ENCODE peak calls at places on chromosomes 2 and 18, in five cellular contexts. One of them, this sample, is unnamed.

GRCh38 chr18:12394428-12394827 is 13.3 kb upstream of the PRELID3A start:
- DNase-seq in AML-193: no peak
- DNase-seq in ACHN: peak
- DNase-seq in kidney epithelial cell: no peak
- DNase-seq in dorsolateral prefrontal cortex: no peak
- DNase-seq in this sample: no peak

GRCh38 chr2:43898134-43898957 is 59.6 kb downstream of the ABCG8 start:
- DNase-seq in AML-193: no peak
- DNase-seq in ACHN: peak
- DNase-seq in kidney epithelial cell: no peak
- DNase-seq in dorsolateral prefrontal cortex: no peak
- DNase-seq in this sample: no peak

GRCh38 chr2:108449410-108450200 is 599 bp downstream of the GCC2 start:
- DNase-seq in ACHN: peak
- DNase-seq in AML-193: no peak
- DNase-seq in dorsolateral prefrontal cortex: no peak
- DNase-seq in kidney epithelial cell: no peak
- DNase-seq in this sample: no peak

GRCh38 chr2:147933931-147934330 is 86.6 kb downstream of the ORC4 start:
- DNase-seq in AML-193: no peak
- DNase-seq in dorsolateral prefrontal cortex: no peak
- DNase-seq in kidney epithelial cell: no peak
- DNase-seq in ACHN: no peak
- DNase-seq in this sample: no peak

GRCh38 chr2:219476605-219477578 is 21.8 kb upstream of the GMPPA start:
- DNase-seq in kidney epithelial cell: no peak
- DNase-seq in ACHN: no peak
- DNase-seq in AML-193: no peak
- DNase-seq in dorsolateral prefrontal cortex: no peak
- DNase-seq in this sample: no peak

GRCh38 chr18:69874058-69874457 is 73.6 kb downstream of the CD226 start:
- DNase-seq in ACHN: no peak
- DNase-seq in dorsolateral prefrontal cortex: no peak
- DNase-seq in kidney epithelial cell: no peak
- DNase-seq in AML-193: no peak
- DNase-seq in this sample: no peak

GRCh38 chr2:96688649-96689430 is 46.3 kb downstream of the FER1L5 start:
- DNase-seq in ACHN: no peak
- DNase-seq in dorsolateral prefrontal cortex: no peak
- DNase-seq in AML-193: no peak
- DNase-seq in kidney epithelial cell: no peak
- DNase-seq in this sample: no peak

GRCh38 chr2:216632952-216633615 is at the start of gene IGFBP2:
- DNase-seq in kidney epithelial cell: no peak
- DNase-seq in ACHN: no peak
- DNase-seq in AML-193: no peak
- DNase-seq in dorsolateral prefrontal cortex: no peak
- DNase-seq in this sample: no peak

GRCh38 chr2:10255189-10256030 is 47.3 kb upstream of the HPCAL1 start:
- DNase-seq in AML-193: no peak
- DNase-seq in dorsolateral prefrontal cortex: no peak
- DNase-seq in kidney epithelial cell: no peak
- DNase-seq in ACHN: no peak
- DNase-seq in this sample: no peak

GRCh38 chr2:176533505-176534193 is 264.4 kb downstream of the MTX2 start:
- DNase-seq in AML-193: no peak
- DNase-seq in ACHN: no peak
- DNase-seq in kidney epithelial cell: no peak
- DNase-seq in dorsolateral prefrontal cortex: no peak
- DNase-seq in this sample: no peak

GRCh38 chr2:110688594-110689091 is 10.8 kb upstream of the BUB1 start:
- DNase-seq in AML-193: no peak
- DNase-seq in dorsolateral prefrontal cortex: no peak
- DNase-seq in kidney epithelial cell: no peak
- DNase-seq in ACHN: no peak
- DNase-seq in this sample: no peak

GRCh38 chr2:174024524-174025270 is 59.5 kb upstream of the SP3 start:
- DNase-seq in ACHN: no peak
- DNase-seq in dorsolateral prefrontal cortex: no peak
- DNase-seq in AML-193: peak
- DNase-seq in kidney epithelial cell: no peak
- DNase-seq in this sample: peak

GRCh38 chr2:27720004-27720551 is 51.4 kb upstream of the MRPL33 start:
- DNase-seq in kidney epithelial cell: peak
- DNase-seq in dorsolateral prefrontal cortex: peak
- DNase-seq in ACHN: peak
- DNase-seq in AML-193: no peak
- DNase-seq in this sample: peak

GRCh38 chr2:68318686-68319396 is 908 bp downstream of the CNRIP1 start:
- DNase-seq in dorsolateral prefrontal cortex: peak
- DNase-seq in ACHN: no peak
- DNase-seq in AML-193: no peak
- DNase-seq in kidney epithelial cell: no peak
- DNase-seq in this sample: no peak

GRCh38 chr2:56266761-56267411 is 83.1 kb downstream of the CCDC85A start:
- DNase-seq in ACHN: no peak
- DNase-seq in AML-193: no peak
- DNase-seq in dorsolateral prefrontal cortex: no peak
- DNase-seq in kidney epithelial cell: no peak
- DNase-seq in this sample: no peak

This sample was measured in retinal pigment epithelial cell.